ENCODE peak calls at places on chromosomes 7 and 10, in eight cellular contexts. One of them, this sample, is unnamed.

GRCh38 chr7:74174606-74175082 is 488 bp downstream of the EIF4H start:
- DNase-seq in psoas muscle: peak; percentile 82
- DNase-seq in PC-3: peak; percentile 15
- DNase-seq in IMR-90: peak; percentile 51
- DNase-seq in HCT116: no peak
- DNase-seq in body of pancreas: peak; percentile 44
- DNase-seq in adrenal gland: peak; percentile 75
- DNase-seq in right cardiac atrium: peak; percentile 52
- DNase-seq in this sample: no peak

GRCh38 chr7:148163246-148163645 is 427.3 kb upstream of the C7orf33 start:
- DNase-seq in psoas muscle: no peak
- DNase-seq in PC-3: no peak
- DNase-seq in IMR-90: no peak
- DNase-seq in HCT116: no peak
- DNase-seq in body of pancreas: no peak
- DNase-seq in adrenal gland: no peak
- DNase-seq in right cardiac atrium: no peak
- DNase-seq in this sample: no peak

GRCh38 chr7:604038-604883 is 84.6 kb upstream of the PDGFA start:
- DNase-seq in psoas muscle: peak; percentile 88
- DNase-seq in PC-3: no peak
- DNase-seq in IMR-90: peak; percentile 54
- DNase-seq in HCT116: no peak
- DNase-seq in body of pancreas: peak; percentile 41
- DNase-seq in adrenal gland: peak; percentile 84
- DNase-seq in right cardiac atrium: peak; percentile 87
- DNase-seq in this sample: peak; percentile 90

GRCh38 chr7:116200963-116201362 is 9.4 kb upstream of the TES start:
- DNase-seq in psoas muscle: no peak
- DNase-seq in PC-3: no peak
- DNase-seq in IMR-90: peak; percentile 44
- DNase-seq in HCT116: no peak
- DNase-seq in body of pancreas: no peak
- DNase-seq in adrenal gland: no peak
- DNase-seq in right cardiac atrium: no peak
- DNase-seq in this sample: no peak

GRCh38 chr7:48168159-48168558 is 3.1 kb upstream of the ABCA13 start:
- DNase-seq in psoas muscle: no peak
- DNase-seq in PC-3: peak; percentile 67
- DNase-seq in IMR-90: peak; percentile 55
- DNase-seq in HCT116: no peak
- DNase-seq in body of pancreas: no peak
- DNase-seq in adrenal gland: no peak
- DNase-seq in right cardiac atrium: no peak
- DNase-seq in this sample: no peak

GRCh38 chr7:143929224-143929920 is 5.7 kb upstream of the OR2F2 start:
- DNase-seq in psoas muscle: no peak
- DNase-seq in PC-3: peak; percentile 8
- DNase-seq in IMR-90: peak; percentile 12
- DNase-seq in HCT116: no peak
- DNase-seq in body of pancreas: no peak
- DNase-seq in adrenal gland: no peak
- DNase-seq in right cardiac atrium: no peak
- DNase-seq in this sample: no peak

GRCh38 chr10:115030483-115031200 is 62.5 kb upstream of the ATRNL1 start:
- DNase-seq in psoas muscle: no peak
- DNase-seq in PC-3: no peak
- DNase-seq in IMR-90: no peak
- DNase-seq in HCT116: no peak
- DNase-seq in body of pancreas: no peak
- DNase-seq in adrenal gland: peak; percentile 43
- DNase-seq in right cardiac atrium: no peak
- DNase-seq in this sample: no peak

GRCh38 chr10:29113251-29113945 is 175.5 kb upstream of the LYZL1 start:
- DNase-seq in psoas muscle: no peak
- DNase-seq in PC-3: no peak
- DNase-seq in IMR-90: no peak
- DNase-seq in HCT116: no peak
- DNase-seq in body of pancreas: no peak
- DNase-seq in adrenal gland: no peak
- DNase-seq in right cardiac atrium: no peak
- DNase-seq in this sample: no peak

GRCh38 chr10:13222151-13222550 is 12.0 kb downstream of the UCMA start:
- DNase-seq in psoas muscle: no peak
- DNase-seq in PC-3: no peak
- DNase-seq in IMR-90: no peak
- DNase-seq in HCT116: no peak
- DNase-seq in body of pancreas: no peak
- DNase-seq in adrenal gland: no peak
- DNase-seq in right cardiac atrium: no peak
- DNase-seq in this sample: no peak

GRCh38 chr7:1569016-1569415 is 816 bp downstream of the PSMG3 start:
- DNase-seq in psoas muscle: peak; percentile 58
- DNase-seq in PC-3: peak; percentile 62
- DNase-seq in IMR-90: peak; percentile 41
- DNase-seq in HCT116: no peak
- DNase-seq in body of pancreas: no peak
- DNase-seq in adrenal gland: no peak
- DNase-seq in right cardiac atrium: no peak
- DNase-seq in this sample: no peak

GRCh38 chr7:77216233-77216632 is 16.6 kb upstream of the FGL2 start:
- DNase-seq in psoas muscle: no peak
- DNase-seq in PC-3: no peak
- DNase-seq in IMR-90: no peak
- DNase-seq in HCT116: no peak
- DNase-seq in body of pancreas: no peak
- DNase-seq in adrenal gland: no peak
- DNase-seq in right cardiac atrium: no peak
- DNase-seq in this sample: no peak

DNA sequence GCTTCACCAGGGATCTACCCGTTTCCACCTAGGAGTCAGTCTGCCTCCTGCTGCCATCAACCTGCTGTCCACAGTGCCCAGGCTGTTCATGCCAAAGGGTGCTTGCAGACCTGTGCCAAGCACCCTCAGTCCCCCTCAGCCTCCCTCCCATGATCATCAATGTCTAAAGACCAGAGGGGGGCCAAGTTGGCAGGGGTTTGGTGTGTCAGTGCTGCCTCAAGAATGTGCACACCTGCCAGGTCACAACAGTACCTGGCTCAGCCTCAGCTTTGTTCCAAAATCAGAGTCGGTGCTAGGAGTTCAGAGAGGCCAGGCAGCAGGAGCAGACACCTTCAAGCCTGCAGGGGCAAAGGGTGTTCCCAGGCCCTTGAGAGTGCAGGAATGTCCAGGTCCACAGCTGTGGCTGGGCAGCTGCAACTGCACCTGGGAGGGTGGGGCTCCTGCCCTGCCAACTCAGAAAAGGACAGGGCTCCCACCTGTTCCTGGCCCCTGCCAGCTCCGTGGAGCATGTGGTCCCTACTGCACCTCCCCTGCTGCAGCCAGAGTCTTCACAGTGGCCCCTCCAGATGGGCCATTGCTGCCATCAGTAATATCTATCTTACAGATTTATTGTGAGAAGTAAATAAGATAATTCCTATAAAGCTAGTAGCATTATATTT is 219.5 kb downstream of the POLR1F start:
- DNase-seq in psoas muscle: peak; percentile 26
- DNase-seq in PC-3: no peak
- DNase-seq in IMR-90: no peak
- DNase-seq in HCT116: no peak
- DNase-seq in body of pancreas: no peak
- DNase-seq in adrenal gland: no peak
- DNase-seq in right cardiac atrium: no peak
- DNase-seq in this sample: no peak
- H3K9me3 ChIP-seq in psoas muscle: no peaks in the 10 kb centered on the region
- H3K9me3 ChIP-seq in PC-3: no peaks in the 10 kb centered on the region
- H3K9me3 ChIP-seq in IMR-90: no peaks in the 10 kb centered on the region
- H3K9me3 ChIP-seq in HCT116: no peaks in the 10 kb centered on the region
- H3K9me3 ChIP-seq in body of pancreas: no peaks in the 10 kb centered on the region
- H3K9me3 ChIP-seq in adrenal gland: no peaks in the 10 kb centered on the region
- H3K9me3 ChIP-seq in right cardiac atrium: no peaks in the 10 kb centered on the region
- H3K9me3 ChIP-seq in this sample: no peaks in the 10 kb centered on the region

DNA sequence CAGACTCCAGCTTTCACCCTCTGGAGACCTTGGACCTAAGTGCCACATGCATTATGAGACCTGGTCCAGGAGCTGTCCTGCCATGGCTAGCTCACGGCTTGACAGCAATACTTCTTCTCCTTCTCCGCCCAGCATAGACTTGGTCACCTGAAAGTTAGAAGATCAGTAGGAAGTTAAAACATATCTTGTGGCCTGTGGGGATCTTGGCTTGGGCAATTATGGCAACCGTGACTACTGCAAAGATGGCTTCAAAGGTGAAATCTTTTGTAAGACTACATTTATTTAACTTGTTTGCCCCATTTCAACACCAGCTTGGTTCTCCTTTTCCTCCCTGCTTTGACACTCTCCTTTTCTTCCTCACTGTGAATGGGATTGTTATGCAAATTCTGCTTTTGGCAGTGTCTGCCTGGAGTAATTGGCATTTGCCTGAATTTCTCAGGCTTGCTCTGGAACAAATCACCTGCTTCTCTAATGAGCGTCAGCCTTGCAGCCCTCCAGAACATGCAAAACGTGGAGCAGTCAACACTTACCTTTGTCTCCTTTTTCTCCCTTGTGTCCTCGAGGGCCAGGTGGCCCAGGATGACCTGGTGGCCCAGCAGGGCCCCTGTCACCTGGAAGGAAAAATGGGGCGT is 53.4 kb downstream of the COL17A1 start:
- DNase-seq in psoas muscle: no peak
- DNase-seq in PC-3: no peak
- DNase-seq in IMR-90: no peak
- DNase-seq in HCT116: no peak
- DNase-seq in body of pancreas: no peak
- DNase-seq in adrenal gland: no peak
- DNase-seq in right cardiac atrium: no peak
- DNase-seq in this sample: no peak
- H3K9me3 ChIP-seq in psoas muscle: no peaks in the 10 kb centered on the region
- H3K9me3 ChIP-seq in PC-3: no peaks in the 10 kb centered on the region
- H3K9me3 ChIP-seq in IMR-90: no peaks in the 10 kb centered on the region
- H3K9me3 ChIP-seq in HCT116: no peaks in the 10 kb centered on the region
- H3K9me3 ChIP-seq in body of pancreas: no peaks in the 10 kb centered on the region
- H3K9me3 ChIP-seq in adrenal gland: no peaks in the 10 kb centered on the region
- H3K9me3 ChIP-seq in right cardiac atrium: no peaks in the 10 kb centered on the region
- H3K9me3 ChIP-seq in this sample: no peaks in the 10 kb centered on the region

DNA sequence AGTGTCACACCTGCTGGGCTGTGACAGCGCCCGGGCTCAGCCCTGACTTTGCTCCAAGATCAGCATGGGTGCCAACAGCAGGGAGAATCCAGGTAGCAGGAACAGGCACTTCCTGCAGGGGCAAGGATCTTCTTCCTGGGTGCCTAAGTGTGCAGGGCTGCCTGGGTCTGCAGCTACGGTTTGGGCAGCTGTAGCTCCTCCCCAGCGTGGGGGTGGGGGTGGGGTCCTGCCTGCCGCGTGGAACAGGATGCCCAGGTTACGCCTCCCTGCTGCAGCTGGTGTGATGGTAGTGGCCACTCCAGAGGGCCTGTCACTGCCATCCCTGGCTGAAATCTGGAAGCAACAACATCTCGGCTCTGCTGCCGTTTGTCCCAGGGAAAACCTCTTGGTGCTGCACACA is 269.3 kb downstream of the DNAJB6 start:
- DNase-seq in psoas muscle: no peak
- DNase-seq in PC-3: no peak
- DNase-seq in IMR-90: no peak
- DNase-seq in HCT116: no peak
- DNase-seq in body of pancreas: no peak
- DNase-seq in adrenal gland: no peak
- DNase-seq in right cardiac atrium: no peak
- DNase-seq in this sample: no peak
- H3K9me3 ChIP-seq in psoas muscle: no peaks in the 10 kb centered on the region
- H3K9me3 ChIP-seq in PC-3: no peaks in the 10 kb centered on the region
- H3K9me3 ChIP-seq in IMR-90: peaks cover 55% of the 10 kb centered on the region
- H3K9me3 ChIP-seq in HCT116: no peaks in the 10 kb centered on the region
- H3K9me3 ChIP-seq in body of pancreas: no peaks in the 10 kb centered on the region
- H3K9me3 ChIP-seq in adrenal gland: no peaks in the 10 kb centered on the region
- H3K9me3 ChIP-seq in right cardiac atrium: no peaks in the 10 kb centered on the region
- H3K9me3 ChIP-seq in this sample: no peaks in the 10 kb centered on the region

GRCh38 chr10:130662775-130663174 is 526.6 kb downstream of the GLRX3 start:
- DNase-seq in psoas muscle: no peak
- DNase-seq in PC-3: no peak
- DNase-seq in IMR-90: no peak
- DNase-seq in HCT116: no peak
- DNase-seq in body of pancreas: no peak
- DNase-seq in adrenal gland: no peak
- DNase-seq in right cardiac atrium: no peak
- DNase-seq in this sample: no peak
- H3K9me3 ChIP-seq in psoas muscle: no peaks in the 10 kb centered on the region
- H3K9me3 ChIP-seq in PC-3: no peaks in the 10 kb centered on the region
- H3K9me3 ChIP-seq in IMR-90: peaks cover 55% of the 10 kb centered on the region
- H3K9me3 ChIP-seq in HCT116: no peaks in the 10 kb centered on the region
- H3K9me3 ChIP-seq in body of pancreas: no peaks in the 10 kb centered on the region
- H3K9me3 ChIP-seq in adrenal gland: no peaks in the 10 kb centered on the region
- H3K9me3 ChIP-seq in right cardiac atrium: no peaks in the 10 kb centered on the region
- H3K9me3 ChIP-seq in this sample: no peaks in the 10 kb centered on the region

This sample was measured in thoracic aorta.